ENCODE peak calls at places on chromosomes 13 and 19, in ten cellular contexts. One of them, this sample, is unnamed.

GRCh38 chr19:29211562-29212416 is 1.2 kb downstream of the UQCRFS1 start:
- DNase-seq in stimulated activated effector memory CD8-positive, alpha-beta T cell treated with anti-CD3 and anti-CD28 coated beads, Interleukin-12 subunit alpha, Interleukin-12 subunit beta, amount 100 ng/mL, for 72 hours: no peak
- DNase-seq in H9: no peak
- DNase-seq in GM12865: peak
- DNase-seq in stimulated activated CD4-positive, alpha-beta T cell treated with anti-CD3 and anti-CD28 coated beads, Interleukin-4, amount 100 ng/mL, for 1 hour: no peak
- DNase-seq in T-cell: no peak
- DNase-seq in AML-193: no peak
- DNase-seq in NCI-H460: no peak
- DNase-seq in astrocyte of the spinal cord: peak
- DNase-seq in breast epithelium: no peak
- DNase-seq in this sample: peak

GRCh38 chr19:38666662-38667448 is 19.4 kb downstream of the ACTN4 start:
- DNase-seq in stimulated activated CD4-positive, alpha-beta T cell treated with anti-CD3 and anti-CD28 coated beads, Interleukin-4, amount 100 ng/mL, for 1 hour: no peak
- DNase-seq in AML-193: no peak
- DNase-seq in breast epithelium: peak
- DNase-seq in GM12865: peak
- DNase-seq in stimulated activated effector memory CD8-positive, alpha-beta T cell treated with anti-CD3 and anti-CD28 coated beads, Interleukin-12 subunit alpha, Interleukin-12 subunit beta, amount 100 ng/mL, for 72 hours: no peak
- DNase-seq in astrocyte of the spinal cord: peak
- DNase-seq in H9: no peak
- DNase-seq in T-cell: no peak
- DNase-seq in NCI-H460: no peak
- DNase-seq in this sample: peak

GRCh38 chr13:103134271-103134670 is 68.1 kb upstream of the SLC10A2 start:
- DNase-seq in AML-193: no peak
- DNase-seq in H9: no peak
- DNase-seq in GM12865: peak
- DNase-seq in NCI-H460: no peak
- DNase-seq in stimulated activated effector memory CD8-positive, alpha-beta T cell treated with anti-CD3 and anti-CD28 coated beads, Interleukin-12 subunit alpha, Interleukin-12 subunit beta, amount 100 ng/mL, for 72 hours: no peak
- DNase-seq in breast epithelium: no peak
- DNase-seq in astrocyte of the spinal cord: no peak
- DNase-seq in stimulated activated CD4-positive, alpha-beta T cell treated with anti-CD3 and anti-CD28 coated beads, Interleukin-4, amount 100 ng/mL, for 1 hour: no peak
- DNase-seq in T-cell: no peak
- DNase-seq in this sample: no peak

GRCh38 chr13:99199541-99200432 is 867 bp upstream of the UBAC2 start:
- DNase-seq in GM12865: no peak
- DNase-seq in stimulated activated effector memory CD8-positive, alpha-beta T cell treated with anti-CD3 and anti-CD28 coated beads, Interleukin-12 subunit alpha, Interleukin-12 subunit beta, amount 100 ng/mL, for 72 hours: no peak
- DNase-seq in stimulated activated CD4-positive, alpha-beta T cell treated with anti-CD3 and anti-CD28 coated beads, Interleukin-4, amount 100 ng/mL, for 1 hour: no peak
- DNase-seq in AML-193: no peak
- DNase-seq in H9: no peak
- DNase-seq in astrocyte of the spinal cord: peak
- DNase-seq in T-cell: no peak
- DNase-seq in breast epithelium: no peak
- DNase-seq in NCI-H460: no peak
- DNase-seq in this sample: no peak

GRCh38 chr13:36787181-36787580 is 31.8 kb upstream of the RFXAP start:
- DNase-seq in breast epithelium: no peak
- DNase-seq in AML-193: no peak
- DNase-seq in GM12865: no peak
- DNase-seq in stimulated activated effector memory CD8-positive, alpha-beta T cell treated with anti-CD3 and anti-CD28 coated beads, Interleukin-12 subunit alpha, Interleukin-12 subunit beta, amount 100 ng/mL, for 72 hours: no peak
- DNase-seq in stimulated activated CD4-positive, alpha-beta T cell treated with anti-CD3 and anti-CD28 coated beads, Interleukin-4, amount 100 ng/mL, for 1 hour: no peak
- DNase-seq in H9: peak
- DNase-seq in astrocyte of the spinal cord: no peak
- DNase-seq in NCI-H460: no peak
- DNase-seq in T-cell: no peak
- DNase-seq in this sample: no peak

GRCh38 chr19:39671739-39672363 is 16.1 kb downstream of the LGALS16 start:
- DNase-seq in T-cell: no peak
- DNase-seq in stimulated activated effector memory CD8-positive, alpha-beta T cell treated with anti-CD3 and anti-CD28 coated beads, Interleukin-12 subunit alpha, Interleukin-12 subunit beta, amount 100 ng/mL, for 72 hours: peak
- DNase-seq in AML-193: peak
- DNase-seq in astrocyte of the spinal cord: peak
- DNase-seq in H9: peak
- DNase-seq in NCI-H460: peak
- DNase-seq in breast epithelium: no peak
- DNase-seq in stimulated activated CD4-positive, alpha-beta T cell treated with anti-CD3 and anti-CD28 coated beads, Interleukin-4, amount 100 ng/mL, for 1 hour: no peak
- DNase-seq in GM12865: peak
- DNase-seq in this sample: peak

GRCh38 chr13:113809934-113810333 is 50.9 kb downstream of the TMEM255B start:
- DNase-seq in AML-193: no peak
- DNase-seq in GM12865: no peak
- DNase-seq in NCI-H460: no peak
- DNase-seq in H9: no peak
- DNase-seq in stimulated activated effector memory CD8-positive, alpha-beta T cell treated with anti-CD3 and anti-CD28 coated beads, Interleukin-12 subunit alpha, Interleukin-12 subunit beta, amount 100 ng/mL, for 72 hours: no peak
- DNase-seq in astrocyte of the spinal cord: no peak
- DNase-seq in stimulated activated CD4-positive, alpha-beta T cell treated with anti-CD3 and anti-CD28 coated beads, Interleukin-4, amount 100 ng/mL, for 1 hour: no peak
- DNase-seq in T-cell: no peak
- DNase-seq in breast epithelium: no peak
- DNase-seq in this sample: no peak

GRCh38 chr13:48570225-48570828 is 37.4 kb upstream of the RCBTB2 start:
- DNase-seq in NCI-H460: no peak
- DNase-seq in stimulated activated effector memory CD8-positive, alpha-beta T cell treated with anti-CD3 and anti-CD28 coated beads, Interleukin-12 subunit alpha, Interleukin-12 subunit beta, amount 100 ng/mL, for 72 hours: peak
- DNase-seq in astrocyte of the spinal cord: no peak
- DNase-seq in GM12865: peak
- DNase-seq in T-cell: no peak
- DNase-seq in stimulated activated CD4-positive, alpha-beta T cell treated with anti-CD3 and anti-CD28 coated beads, Interleukin-4, amount 100 ng/mL, for 1 hour: no peak
- DNase-seq in H9: no peak
- DNase-seq in breast epithelium: no peak
- DNase-seq in AML-193: no peak
- DNase-seq in this sample: no peak

GRCh38 chr19:55345101-55345817 is 5.6 kb downstream of the KMT5C start:
- DNase-seq in stimulated activated CD4-positive, alpha-beta T cell treated with anti-CD3 and anti-CD28 coated beads, Interleukin-4, amount 100 ng/mL, for 1 hour: no peak
- DNase-seq in GM12865: no peak
- DNase-seq in NCI-H460: no peak
- DNase-seq in stimulated activated effector memory CD8-positive, alpha-beta T cell treated with anti-CD3 and anti-CD28 coated beads, Interleukin-12 subunit alpha, Interleukin-12 subunit beta, amount 100 ng/mL, for 72 hours: no peak
- DNase-seq in H9: no peak
- DNase-seq in astrocyte of the spinal cord: no peak
- DNase-seq in breast epithelium: no peak
- DNase-seq in AML-193: no peak
- DNase-seq in T-cell: no peak
- DNase-seq in this sample: no peak

GRCh38 chr13:77079902-77080413 is 53.0 kb upstream of the FBXL3 start:
- DNase-seq in astrocyte of the spinal cord: no peak
- DNase-seq in NCI-H460: no peak
- DNase-seq in T-cell: no peak
- DNase-seq in stimulated activated effector memory CD8-positive, alpha-beta T cell treated with anti-CD3 and anti-CD28 coated beads, Interleukin-12 subunit alpha, Interleukin-12 subunit beta, amount 100 ng/mL, for 72 hours: no peak
- DNase-seq in breast epithelium: no peak
- DNase-seq in AML-193: no peak
- DNase-seq in GM12865: no peak
- DNase-seq in stimulated activated CD4-positive, alpha-beta T cell treated with anti-CD3 and anti-CD28 coated beads, Interleukin-4, amount 100 ng/mL, for 1 hour: no peak
- DNase-seq in H9: no peak
- DNase-seq in this sample: no peak

GRCh38 chr13:31328549-31329229 is 128.9 kb downstream of the B3GLCT start:
- DNase-seq in stimulated activated CD4-positive, alpha-beta T cell treated with anti-CD3 and anti-CD28 coated beads, Interleukin-4, amount 100 ng/mL, for 1 hour: no peak
- DNase-seq in astrocyte of the spinal cord: peak
- DNase-seq in AML-193: no peak
- DNase-seq in GM12865: no peak
- DNase-seq in stimulated activated effector memory CD8-positive, alpha-beta T cell treated with anti-CD3 and anti-CD28 coated beads, Interleukin-12 subunit alpha, Interleukin-12 subunit beta, amount 100 ng/mL, for 72 hours: no peak
- DNase-seq in breast epithelium: no peak
- DNase-seq in NCI-H460: no peak
- DNase-seq in H9: no peak
- DNase-seq in T-cell: no peak
- DNase-seq in this sample: no peak

This sample was measured in NCI-H82.